ENCODE peak calls at places on chromosomes 2 and 18, in five cellular contexts. One of them, this sample, is unnamed.

GRCh38 chr2:18433872-18434271 is 126.6 kb downstream of the RDH14 start:
- DNase-seq in fibroblast of lung: no peak
- DNase-seq in GM20000: no peak
- DNase-seq in psoas muscle: no peak
- DNase-seq in natural killer cell: no peak
- DNase-seq in this sample: no peak

GRCh38 chr2:224611938-224612337 is 26.8 kb upstream of the CUL3 start:
- DNase-seq in fibroblast of lung: no peak
- DNase-seq in GM20000: no peak
- DNase-seq in psoas muscle: no peak
- DNase-seq in natural killer cell: no peak
- DNase-seq in this sample: no peak

GRCh38 chr2:168596881-168597280 is 140.8 kb downstream of the CERS6 start:
- DNase-seq in fibroblast of lung: peak
- DNase-seq in GM20000: no peak
- DNase-seq in psoas muscle: no peak
- DNase-seq in natural killer cell: no peak
- DNase-seq in this sample: no peak

GRCh38 chr2:219197388-219197787 is 9.2 kb upstream of the ZFAND2B start:
- DNase-seq in fibroblast of lung: no peak
- DNase-seq in GM20000: no peak
- DNase-seq in psoas muscle: no peak
- DNase-seq in natural killer cell: no peak
- DNase-seq in this sample: no peak

GRCh38 chr2:26396734-26397298 is 4.9 kb upstream of the DRC1 start:
- DNase-seq in fibroblast of lung: no peak
- DNase-seq in GM20000: no peak
- DNase-seq in psoas muscle: no peak
- DNase-seq in natural killer cell: no peak
- DNase-seq in this sample: no peak

GRCh38 chr2:115208493-115209164 is 766.2 kb downstream of the DPP10 start:
- DNase-seq in fibroblast of lung: no peak
- DNase-seq in GM20000: no peak
- DNase-seq in psoas muscle: no peak
- DNase-seq in natural killer cell: no peak
- DNase-seq in this sample: no peak

GRCh38 chr18:12491611-12492435 is 84.1 kb downstream of the PRELID3A start:
- DNase-seq in fibroblast of lung: no peak
- DNase-seq in GM20000: no peak
- DNase-seq in psoas muscle: no peak
- DNase-seq in natural killer cell: no peak
- DNase-seq in this sample: no peak

GRCh38 chr2:129905664-129906081 is 73.8 kb upstream of the RAB6C start:
- DNase-seq in fibroblast of lung: no peak
- DNase-seq in GM20000: no peak
- DNase-seq in psoas muscle: no peak
- DNase-seq in natural killer cell: no peak
- DNase-seq in this sample: peak

GRCh38 chr2:82139979-82140611 is 1835.5 kb upstream of the LRRTM1 start:
- DNase-seq in fibroblast of lung: no peak
- DNase-seq in GM20000: no peak
- DNase-seq in psoas muscle: no peak
- DNase-seq in natural killer cell: no peak
- DNase-seq in this sample: no peak

GRCh38 chr2:172977330-172978052 is 98.2 kb upstream of the MAP3K20 start:
- DNase-seq in fibroblast of lung: no peak
- DNase-seq in GM20000: no peak
- DNase-seq in psoas muscle: no peak
- DNase-seq in natural killer cell: no peak
- DNase-seq in this sample: no peak
- TF ChIP-seq CTCF in fibroblast of lung: peak
- TF ChIP-seq CTCF in GM20000: no peak
- TF ChIP-seq CTCF in psoas muscle: peak
- TF ChIP-seq CTCF in natural killer cell: no peak
- TF ChIP-seq CTCF in this sample: no peak

GRCh38 chr2:75580156-75580555 is 19.4 kb upstream of the EVA1A start:
- DNase-seq in fibroblast of lung: no peak
- DNase-seq in GM20000: no peak
- DNase-seq in psoas muscle: no peak
- DNase-seq in natural killer cell: no peak
- DNase-seq in this sample: no peak
- TF ChIP-seq CTCF in fibroblast of lung: no peak
- TF ChIP-seq CTCF in GM20000: no peak
- TF ChIP-seq CTCF in psoas muscle: no peak
- TF ChIP-seq CTCF in natural killer cell: no peak
- TF ChIP-seq CTCF in this sample: no peak

GRCh38 chr2:73284296-73285161 is at the start of gene FBXO41:
- DNase-seq in fibroblast of lung: peak
- DNase-seq in GM20000: peak
- DNase-seq in psoas muscle: peak
- DNase-seq in natural killer cell: peak
- DNase-seq in this sample: no peak

GRCh38 chr2:73283545-73284295 is 558 bp downstream of the FBXO41 start:
- DNase-seq in fibroblast of lung: no peak
- DNase-seq in GM20000: no peak
- DNase-seq in psoas muscle: no peak
- DNase-seq in natural killer cell: no peak
- DNase-seq in this sample: no peak

GRCh38 chr2:73285162-73285739 is 973 bp upstream of the FBXO41 start:
- DNase-seq in fibroblast of lung: no peak
- DNase-seq in GM20000: peak
- DNase-seq in psoas muscle: no peak
- DNase-seq in natural killer cell: no peak
- DNase-seq in this sample: no peak

GRCh38 chr2:73281244-73281643 is 3.0 kb downstream of the FBXO41 start:
- DNase-seq in fibroblast of lung: no peak
- DNase-seq in GM20000: no peak
- DNase-seq in psoas muscle: no peak
- DNase-seq in natural killer cell: no peak
- DNase-seq in this sample: no peak

DNA sequence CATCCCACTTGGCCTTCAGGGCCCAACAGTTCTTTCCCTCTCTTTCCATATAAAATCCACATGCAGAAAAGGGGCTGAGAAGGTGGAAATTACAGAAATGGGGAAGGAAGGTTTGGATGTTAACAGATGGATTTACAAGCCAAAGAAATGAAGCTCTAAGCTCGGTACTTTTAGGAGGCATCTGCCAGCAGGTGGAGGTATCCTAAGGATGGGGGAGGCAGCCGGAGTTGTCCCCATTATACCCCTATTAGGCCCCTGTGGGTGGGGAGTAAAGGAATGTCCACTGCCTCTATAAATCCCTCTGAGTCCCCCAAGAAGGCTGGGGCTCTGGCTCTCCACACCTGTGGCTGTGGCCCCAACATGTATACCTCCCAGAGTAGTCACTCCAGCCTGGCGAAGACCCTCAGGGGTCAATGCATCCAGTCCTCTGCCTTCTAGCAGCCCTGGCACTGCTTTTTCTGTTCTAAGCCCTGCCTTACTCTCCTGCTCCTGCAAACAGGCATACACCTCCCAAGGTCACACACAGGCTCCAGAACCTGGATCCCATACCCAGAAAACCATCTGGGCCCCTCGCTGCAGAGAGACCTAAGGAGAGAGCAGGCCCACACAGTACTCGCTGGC is 1.2 kb downstream of the FBXO41 start:
- DNase-seq in fibroblast of lung: no peak
- DNase-seq in GM20000: no peak
- DNase-seq in psoas muscle: no peak
- DNase-seq in natural killer cell: no peak
- DNase-seq in this sample: no peak
- TF ChIP-seq CTCF in fibroblast of lung: no peak
- TF ChIP-seq CTCF in GM20000: no peak
- TF ChIP-seq CTCF in psoas muscle: no peak
- TF ChIP-seq CTCF in natural killer cell: no peak
- TF ChIP-seq CTCF in this sample: no peak

GRCh38 chr18:36015629-36016028 is 43.1 kb downstream of the RMP24 start:
- DNase-seq in fibroblast of lung: no peak
- DNase-seq in GM20000: peak
- DNase-seq in psoas muscle: no peak
- DNase-seq in natural killer cell: no peak
- DNase-seq in this sample: no peak

GRCh38 chr18:36020174-36020711 is 47.1 kb downstream of the RPRD1A start:
- DNase-seq in fibroblast of lung: no peak
- DNase-seq in GM20000: no peak
- DNase-seq in psoas muscle: no peak
- DNase-seq in natural killer cell: no peak
- DNase-seq in this sample: no peak

GRCh38 chr18:36012891-36013290 is 40.4 kb downstream of the RMP24 start:
- DNase-seq in fibroblast of lung: peak
- DNase-seq in GM20000: no peak
- DNase-seq in psoas muscle: no peak
- DNase-seq in natural killer cell: no peak
- DNase-seq in this sample: no peak

GRCh38 chr18:36017232-36017631 is 44.8 kb downstream of the RMP24 start:
- DNase-seq in fibroblast of lung: no peak
- DNase-seq in GM20000: no peak
- DNase-seq in psoas muscle: no peak
- DNase-seq in natural killer cell: no peak
- DNase-seq in this sample: no peak
- TF ChIP-seq CTCF in fibroblast of lung: no peak
- TF ChIP-seq CTCF in GM20000: no peak
- TF ChIP-seq CTCF in psoas muscle: no peak
- TF ChIP-seq CTCF in natural killer cell: no peak
- TF ChIP-seq CTCF in this sample: no peak

GRCh38 chr2:175187378-175187777 is 5.9 kb upstream of the ATP5MC3 start:
- DNase-seq in fibroblast of lung: peak
- DNase-seq in GM20000: peak
- DNase-seq in psoas muscle: no peak
- DNase-seq in natural killer cell: no peak
- DNase-seq in this sample: no peak
- TF ChIP-seq CTCF in fibroblast of lung: peak
- TF ChIP-seq CTCF in GM20000: peak
- TF ChIP-seq CTCF in psoas muscle: no peak
- TF ChIP-seq CTCF in natural killer cell: peak
- TF ChIP-seq CTCF in this sample: peak